ENCODE peak calls at places on chromosomes 7 and 10, in six cellular contexts. C is GM23248; A is AG08395; E is amniotic epithelial cell; W is GM23338; T is stimulated activated CD4-positive, alpha-beta T cell treated with anti-CD3 and anti-CD28 coated beads, Interleukin-2, amount 100 ng/mL, for 48 hours. K is an unnamed sample.
A peak's percentile ranks its signal among the peaks of the same experiment; 100 is the strongest.

GRCh38 chr7:81111358-81111757 is 192.5 kb upstream of the SEMA3C start:
- DNase-seq in C (peak; percentile 84), A (peak; percentile 76), E (peak; percentile 98), W (no peak), T (no peak), K (peak; percentile 90)

GRCh38 chr7:47535033-47535703 is 46.7 kb downstream of the TNS3 start:
- DNase-seq in C (peak; percentile 34), A (no peak), E (peak; percentile 84), W (no peak), T (no peak), K (peak; percentile 35)

GRCh38 chr7:100602889-100603696 is 930 bp downstream of the PCOLCE start:
- DNase-seq in C (peak; percentile 86), A (peak; percentile 93), E (no peak), W (peak; percentile 94), T (no peak), K (peak; percentile 95)

GRCh38 chr10:9789996-9790395 is 1227.7 kb upstream of the CELF2 start:
- DNase-seq in C (no peak), A (no peak), E (no peak), W (no peak), T (no peak), K (no peak)

GRCh38 chr7:28685660-28686417 is 272.3 kb downstream of the TRIL start:
- DNase-seq in C (peak; percentile 96), A (peak; percentile 93), E (peak; percentile 97), W (peak; percentile 77), T (no peak), K (peak; percentile 99)

GRCh38 chr10:110042181-110042580 is 34.4 kb downstream of the ADD3 start:
- DNase-seq in C (peak; percentile 38), A (no peak), E (peak; percentile 22), W (no peak), T (no peak), K (no peak)

GRCh38 chr10:102776779-102777417 is 33.1 kb downstream of the WBP1L start:
- DNase-seq in C (peak; percentile 96), A (peak; percentile 96), E (peak; percentile 97), W (peak; percentile 83), T (no peak), K (peak; percentile 99)

GRCh38 chr7:88243345-88243909 is 23.6 kb upstream of the SRI start:
- DNase-seq in C (peak; percentile 66), A (peak; percentile 61), E (peak; percentile 44), W (peak; percentile 78), T (no peak), K (peak; percentile 35)

GRCh38 chr7:123604739-123605138 is 3.1 kb downstream of the ASB15 start:
- DNase-seq in C (no peak), A (no peak), E (no peak), W (no peak), T (no peak), K (no peak)

GRCh38 chr7:100406767-100407166 is 21.7 kb downstream of the ZCWPW1 start:
- DNase-seq in C (peak; percentile 58), A (peak; percentile 38), E (peak; percentile 86), W (no peak), T (no peak), K (peak; percentile 45)

GRCh38 chr10:82924711-82925110 is 1049.7 kb downstream of the NRG3 start:
- DNase-seq in C (no peak), A (no peak), E (peak; percentile 11), W (no peak), T (no peak), K (no peak)

GRCh38 chr7:17613338-17614041 is 315.0 kb downstream of the AHR start:
- DNase-seq in C (no peak), A (no peak), E (no peak), W (no peak), T (no peak), K (no peak)

GRCh38 chr10:102246261-102246660 is 929 bp downstream of the GBF1 start:
- DNase-seq in C (peak; percentile 64), A (no peak), E (peak; percentile 73), W (no peak), T (no peak), K (peak; percentile 43)

GRCh38 chr10:98267069-98267893 is 713 bp downstream of the LOXL4 start:
- DNase-seq in C (peak; percentile 68), A (peak; percentile 48), E (no peak), W (no peak), T (no peak), K (no peak)

GRCh38 chr10:62437696-62438095 is 63.5 kb downstream of the ZNF365 start:
- DNase-seq in C (peak; percentile 80), A (peak; percentile 67), E (peak; percentile 72), W (peak; percentile 80), T (no peak), K (peak; percentile 86)

GRCh38 chr7:20019757-20020432 is 197.3 kb downstream of the MACC1 start:
- DNase-seq in C (no peak), A (no peak), E (no peak), W (peak; percentile 88), T (no peak), K (no peak)

GRCh38 chr7:33446551-33446950 is 317.2 kb downstream of the BBS9 start:
- DNase-seq in C (no peak), A (no peak), E (peak; percentile 19), W (no peak), T (no peak), K (no peak)

GRCh38 chr7:151756076-151756731 is 120.7 kb downstream of the PRKAG2 start:
- DNase-seq in C (peak; percentile 62), A (no peak), E (peak; percentile 62), W (no peak), T (peak; percentile 43), K (peak; percentile 77)

GRCh38 chr10:46992794-46993552 is 81.7 kb downstream of the PTPN20 start:
- DNase-seq in C (peak; percentile 85), A (peak; percentile 50), E (peak; percentile 40), W (peak; percentile 68), T (no peak), K (peak; percentile 51)

GRCh38 chr7:75925717-75926435 is 10.9 kb downstream of the POR start:
- DNase-seq in C (no peak), A (no peak), E (no peak), W (no peak), T (no peak), K (no peak)

GRCh38 chr7:134016942-134017303 is 110.2 kb upstream of the LRGUK start:
- DNase-seq in C (no peak), A (no peak), E (no peak), W (no peak), T (no peak), K (no peak)

K was measured in EH.